ENCODE peak calls at places on chromosomes 2 and 18, in nine cellular contexts. Q is HepG2, E is IMR-90, P is GM23248, K is H9, H is PC-3, L is neural progenitor cell, V is GM23338, R is hepatocyte. I is an unnamed sample.

GRCh38 chr2:204050681-204051080 is 114.1 kb downstream of the ICOS start:
- DNase-seq in H (no peak), P (no peak), K (no peak), V (no peak), R (no peak), Q (no peak), L (no peak), E (no peak), I (no peak)

GRCh38 chr2:229446316-229446715 is 175.2 kb upstream of the PID1 start:
- DNase-seq in Q (no peak), E (no peak), V (no peak), H (no peak), K (no peak), P (peak; percentile 8), L (no peak), R (no peak), I (no peak)

GRCh38 chr2:127771756-127772155 is 39.2 kb downstream of the WDR33 start:
- DNase-seq in K (no peak), V (no peak), E (peak; percentile 70), H (peak; percentile 68), L (no peak), Q (no peak), P (peak; percentile 77), R (no peak), I (peak; percentile 10)

GRCh38 chr2:144877893-144878292 is 358.0 kb upstream of the ZEB2 start:
- DNase-seq in R (no peak), V (no peak), K (no peak), L (no peak), H (no peak), P (no peak), E (no peak), Q (no peak), I (no peak)

GRCh38 chr2:202261531-202261930 is 4.0 kb upstream of the NOP58 start:
- DNase-seq in R (no peak), E (peak; percentile 68), Q (no peak), H (peak; percentile 73), L (no peak), V (no peak), K (no peak), P (peak; percentile 72), I (no peak)

GRCh38 chr2:187654535-187654934 is 100.3 kb upstream of the TFPI start:
- DNase-seq in E (no peak), L (no peak), P (no peak), H (peak; percentile 31), R (no peak), V (peak; percentile 45), K (peak; percentile 56), Q (no peak), I (no peak)

GRCh38 chr2:154588838-154589237 is 109.7 kb upstream of the KCNJ3 start:
- DNase-seq in L (no peak), V (peak; percentile 44), R (no peak), E (no peak), K (no peak), P (no peak), Q (no peak), H (no peak), I (no peak)

GRCh38 chr18:49238433-49239042 is 221.9 kb downstream of the DYM start:
- DNase-seq in E (peak; percentile 51), R (peak; percentile 28), H (peak; percentile 35), V (peak; percentile 50), L (peak; percentile 57), Q (peak; percentile 38), P (peak; percentile 68), K (no peak), I (peak; percentile 53)

GRCh38 chr18:48674198-48674721 is 135.4 kb downstream of the CTIF start:
- DNase-seq in H (no peak), E (peak; percentile 49), P (peak; percentile 74), L (no peak), Q (peak; percentile 22), K (no peak), R (peak; percentile 43), V (no peak), I (no peak)

GRCh38 chr2:51597086-51597485 is 565.2 kb upstream of the NRXN1 start:
- DNase-seq in E (no peak), P (no peak), R (no peak), K (no peak), H (no peak), L (no peak), V (peak; percentile 51), Q (no peak), I (no peak)

GRCh38 chr2:150716186-150716585 is 228.7 kb upstream of the RND3 start:
- DNase-seq in R (no peak), E (no peak), K (no peak), H (no peak), P (peak; percentile 46), V (no peak), L (no peak), Q (no peak), I (no peak)

GRCh38 chr2:63257473-63257872 is 206.8 kb downstream of the OTX1 start:
- DNase-seq in Q (no peak), R (no peak), K (no peak), P (no peak), E (no peak), H (no peak), V (no peak), L (no peak), I (no peak)

GRCh38 chr2:3293221-3293620 is 84.4 kb downstream of the EIPR1 start:
- DNase-seq in L (no peak), H (no peak), P (no peak), V (peak; percentile 28), Q (no peak), R (no peak), E (no peak), K (peak; percentile 32), I (no peak)

GRCh38 chr2:197628043-197628500 is 47.3 kb downstream of the RFTN2 start:
- DNase-seq in V (peak; percentile 27), E (peak; percentile 40), H (peak; percentile 49), P (peak; percentile 66), K (no peak), L (peak; percentile 76), Q (no peak), R (no peak), I (peak; percentile 9)

GRCh38 chr2:30679416-30680088 is 127.7 kb downstream of the CAPN13 start:
- DNase-seq in P (peak; percentile 85), V (peak; percentile 39), R (no peak), K (no peak), E (peak; percentile 59), Q (no peak), L (no peak), H (no peak), I (no peak)

DNA sequence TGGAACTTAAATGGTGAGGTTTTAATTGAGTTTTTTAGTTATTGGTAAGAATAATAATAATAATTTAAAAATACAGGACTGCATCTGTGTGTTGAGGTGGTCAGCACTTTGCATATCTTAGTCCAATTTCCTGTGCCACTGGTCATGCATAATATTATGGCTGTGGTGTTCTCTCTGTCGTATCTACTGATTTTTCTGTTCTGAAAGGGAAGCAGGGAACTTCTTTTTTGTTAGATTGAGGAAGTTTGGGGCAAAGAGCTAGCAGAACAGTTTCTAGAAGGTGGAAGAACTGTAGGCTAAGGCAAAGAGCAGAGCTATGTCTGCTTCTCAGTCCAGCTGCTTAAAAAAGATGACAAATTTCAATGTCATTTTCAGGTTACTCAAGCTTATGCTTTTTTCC is 74.3 kb downstream of the XRCC5 start:
- DNase-seq in L (no peak), P (no peak), K (no peak), H (no peak), Q (no peak), E (no peak), R (no peak), V (no peak), I (no peak)
- H4K20me1 ChIP-seq in L (peaks cover 88% of the 10 kb centered on the region), P (no peaks in the 10 kb centered on the region), K (no peaks in the 10 kb centered on the region), H (peaks cover 4% of the 10 kb centered on the region), Q (peaks cover 3% of the 10 kb centered on the region), E (peaks cover 24% of the 10 kb centered on the region), R (peaks cover 46% of the 10 kb centered on the region), V (peaks cover 45% of the 10 kb centered on the region), I (no peaks in the 10 kb centered on the region)

GRCh38 chr2:176117162-176117822 is 714 bp downstream of the HOXD10 start:
- DNase-seq in L (no peak), K (peak; percentile 28), Q (no peak), P (no peak), H (no peak), R (no peak), E (no peak), V (no peak), I (no peak)
- H3K27me3 ChIP-seq in L (peaks cover 100% of the 10 kb centered on the region), K (peaks cover 98% of the 10 kb centered on the region), Q (peaks cover 24% of the 10 kb centered on the region), P (no peaks in the 10 kb centered on the region), H (peaks cover 21% of the 10 kb centered on the region), R (peaks cover 99% of the 10 kb centered on the region), E (peaks cover 94% of the 10 kb centered on the region), V (peaks cover 100% of the 10 kb centered on the region), I (peaks cover 80% of the 10 kb centered on the region)

GRCh38 chr18:32730620-32731021 is 42.2 kb downstream of the KLHL14 start:
- DNase-seq in L (no peak), H (no peak), Q (no peak), K (no peak), E (no peak), P (peak; percentile 45), V (no peak), R (no peak), I (peak; percentile 28)
- H4K20me1 ChIP-seq in L (no peaks in the 10 kb centered on the region), H (no peaks in the 10 kb centered on the region), Q (no peaks in the 10 kb centered on the region), K (no peaks in the 10 kb centered on the region), E (no peaks in the 10 kb centered on the region), P (no peaks in the 10 kb centered on the region), V (no peaks in the 10 kb centered on the region), R (no peaks in the 10 kb centered on the region), I (no peaks in the 10 kb centered on the region)

DNA sequence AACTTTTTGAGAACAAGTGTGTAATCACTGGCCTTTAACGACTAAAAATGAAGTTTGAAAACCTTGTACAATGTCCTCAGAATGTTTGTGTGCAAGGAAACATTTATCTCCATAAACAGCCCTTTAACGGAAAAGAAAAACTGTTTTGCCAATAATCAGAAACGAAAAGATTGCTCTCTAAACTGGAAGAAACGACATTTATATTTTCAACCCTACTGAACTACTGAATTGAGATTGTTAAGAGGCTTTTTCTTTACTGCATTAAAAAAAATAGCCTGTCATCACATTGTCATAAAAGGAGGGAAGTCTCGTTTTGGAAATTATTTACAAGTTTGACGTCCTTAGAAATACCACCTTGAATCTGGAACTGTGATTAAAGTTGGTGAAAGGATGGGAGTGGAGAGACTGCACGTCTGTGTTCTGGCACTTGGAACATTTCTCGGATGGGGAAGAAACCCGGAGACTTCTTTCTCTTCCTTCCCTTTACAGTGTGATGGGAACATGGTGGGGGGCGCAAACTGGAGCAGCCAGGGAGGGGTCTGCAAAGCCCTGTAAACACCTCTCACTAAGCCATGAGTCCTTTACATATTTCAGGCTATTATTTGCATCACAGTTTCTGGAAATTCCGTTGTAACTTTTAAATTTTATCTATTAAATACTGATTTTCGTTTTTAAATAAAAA is 134.0 kb upstream of the SIX3 start:
- DNase-seq in Q (no peak), K (no peak), V (no peak), H (peak; percentile 3), E (no peak), L (no peak), R (no peak), P (no peak), I (peak; percentile 4)
- H3K27me3 ChIP-seq in Q (peaks cover 1% of the 10 kb centered on the region), K (peaks cover 4% of the 10 kb centered on the region), V (peaks cover 64% of the 10 kb centered on the region), H (peaks cover 89% of the 10 kb centered on the region), E (peaks cover 41% of the 10 kb centered on the region), L (peaks cover 8% of the 10 kb centered on the region), R (peaks cover 86% of the 10 kb centered on the region), P (peaks cover 80% of the 10 kb centered on the region), I (peaks cover 56% of the 10 kb centered on the region)

I was measured in endothelial cell of umbilical vein.